ENCODE peak calls at places on chromosomes 16 and 17, in four cellular contexts. K is PC-9, P is GM23338, A is mammary epithelial cell. I is an unnamed sample.

GRCh38 chr16:2514333-2515179 is 804 bp downstream of the ATP6V0C start:
- DNase-seq in A (no peak), K (no peak), P (peak; percentile 52), I (no peak)

GRCh38 chr17:46736100-46736499 is 82.4 kb downstream of the WNT3 start:
- DNase-seq in K (no peak), P (no peak), A (no peak), I (no peak)

GRCh38 chr17:57406131-57406980 is 150.0 kb downstream of the MSI2 start:
- DNase-seq in A (no peak), P (peak; percentile 21), K (no peak), I (no peak)

GRCh38 chr17:17935321-17936271 is 36.6 kb downstream of the TOM1L2 start:
- DNase-seq in A (peak; percentile 68), K (peak; percentile 64), P (no peak), I (no peak)

GRCh38 chr17:17313350-17313991 is 10.3 kb downstream of the NT5M start:
- DNase-seq in K (peak; percentile 70), P (peak; percentile 89), A (peak; percentile 45), I (no peak)

GRCh38 chr16:70573451-70574121 is 50.0 kb downstream of the SF3B3 start:
- DNase-seq in K (no peak), P (peak; percentile 28), A (peak; percentile 67), I (no peak)

GRCh38 chr17:39671651-39672521 is 3.6 kb downstream of the PNMT start:
- DNase-seq in A (peak; percentile 15), P (peak; percentile 89), K (no peak), I (no peak)

GRCh38 chr16:82801361-82801760 is 174.6 kb downstream of the CDH13 start:
- DNase-seq in P (no peak), A (peak; percentile 32), K (no peak), I (no peak)

GRCh38 chr17:39800540-39800939 is 62.8 kb downstream of the GRB7 start:
- DNase-seq in K (no peak), A (peak; percentile 78), P (peak; percentile 22), I (no peak)

GRCh38 chr17:64081802-64082799 is 47.8 kb downstream of the ERN1 start:
- DNase-seq in A (peak; percentile 83), P (no peak), K (peak; percentile 33), I (no peak)

GRCh38 chr16:88811600-88811849 is 203 bp downstream of the APRT start:
- DNase-seq in K (no peak), P (no peak), A (no peak), I (no peak)

GRCh38 chr17:2050246-2050866 is 4.5 kb upstream of the HIC1 start:
- DNase-seq in P (peak; percentile 74), K (peak; percentile 55), A (peak; percentile 58), I (no peak)

GRCh38 chr17:2049333-2050245 is 5.3 kb upstream of the HIC1 start:
- DNase-seq in A (peak; percentile 74), K (peak; percentile 87), P (peak; percentile 81), I (no peak)

GRCh38 chr17:2051388-2052237 is 3.3 kb upstream of the HIC1 start:
- DNase-seq in P (no peak), K (no peak), A (peak; percentile 16), I (no peak)

GRCh38 chr17:2048805-2049204 is 6.1 kb upstream of the HIC1 start:
- DNase-seq in A (no peak), K (no peak), P (no peak), I (no peak)

DNA sequence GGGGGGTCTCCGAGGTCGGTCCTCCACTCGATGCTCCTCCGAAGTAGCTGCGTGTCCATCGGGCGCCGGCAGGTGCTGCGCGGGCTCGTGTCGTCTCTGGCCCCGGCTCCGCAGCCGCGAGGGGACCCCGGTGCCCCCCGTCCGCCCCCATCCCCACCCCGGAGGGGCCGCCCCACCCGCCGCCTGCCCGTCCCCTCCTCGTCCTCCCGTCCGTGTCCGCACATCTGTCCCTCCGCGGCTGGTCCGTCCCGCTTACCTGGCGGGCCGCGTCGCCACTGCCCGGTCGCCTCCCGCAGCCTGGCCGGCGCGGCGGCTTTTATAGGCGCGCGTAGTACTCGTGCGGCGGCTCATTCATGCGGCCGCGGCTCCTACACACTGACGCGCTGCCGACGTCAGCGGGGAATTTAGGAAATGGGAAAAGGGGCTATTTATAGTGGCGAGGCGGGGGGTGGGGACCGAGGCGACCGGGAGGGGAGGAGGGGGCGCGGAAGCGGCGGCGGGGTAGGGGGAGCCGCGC is 4.0 kb upstream of the HIC1 start:
- DNase-seq in A (no peak), P (peak; percentile 77), K (no peak), I (no peak)
- TF ChIP-seq EZH2 in A (no peak), P (peak; percentile 31), K (no peak), I (no peak)

GRCh38 chr16:74700206-74701040 is at the start of gene MLKL:
- DNase-seq in P (peak; percentile 77), A (peak; percentile 26), K (peak; percentile 55), I (no peak)
- H2AFZ ChIP-seq in P (peak within 1 kb of the TSS; percentile 98), A (peak within 1 kb of the TSS; percentile 97), K (peak within 1 kb of the TSS; percentile 99), I (peak within 1 kb of the TSS; percentile 82)

GRCh38 chr16:56985288-56985961 is 3.9 kb upstream of the NLRC5 start:
- DNase-seq in A (peak; percentile 75), K (peak; percentile 59), P (no peak), I (no peak)
- H3K4me3 ChIP-seq in A (no peak overlapping the region), K (no peak overlapping the region), P (no peak overlapping the region), I (no peak overlapping the region)

GRCh38 chr17:6542577-6542976 is 13.8 kb downstream of the PITPNM3 start:
- DNase-seq in P (no peak), K (no peak), A (no peak), I (no peak)
- TF ChIP-seq EZH2 in P (no peak), K (no peak), A (no peak), I (no peak)

GRCh38 chr17:82105417-82105881 is 7.4 kb upstream of the FASN start:
- DNase-seq in K (no peak), P (no peak), A (no peak), I (no peak)
- H2AFZ ChIP-seq in K (no peak overlapping the region), P (no peak overlapping the region), A (peak overlapping the region; percentile 75), I (no peak overlapping the region)

GRCh38 chr17:75749545-75750389 is 15.2 kb downstream of the GALK1 start:
- DNase-seq in P (peak; percentile 94), K (peak; percentile 64), A (no peak), I (no peak)
- H3K4me3 ChIP-seq in P (no peak overlapping the region), K (no peak overlapping the region), A (no peak overlapping the region), I (no peak overlapping the region)

I was measured in keratinocyte.